ENCODE peak calls at places on chromosome 17, in nine cellular contexts. One of them, this sample, is unnamed.

GRCh38 chr17:20914658-20915057 is 128.2 kb downstream of the USP22 start:
- DNase-seq in osteoblast: no peak
- DNase-seq in body of pancreas: no peak
- DNase-seq in GM23248: no peak
- DNase-seq in mesendoderm: no peak
- DNase-seq in lower leg skin: no peak
- DNase-seq in fibroblast of mammary gland: no peak
- DNase-seq in Panc1: no peak
- DNase-seq in sigmoid colon: no peak
- DNase-seq in this sample: no peak

GRCh38 chr17:15957206-15957605 is 12.3 kb downstream of the ADORA2B start:
- DNase-seq in osteoblast: no peak
- DNase-seq in GM23248: no peak
- DNase-seq in fibroblast of mammary gland: no peak
- DNase-seq in sigmoid colon: peak; percentile 10
- DNase-seq in mesendoderm: no peak
- DNase-seq in Panc1: no peak
- DNase-seq in lower leg skin: no peak
- DNase-seq in body of pancreas: no peak
- DNase-seq in this sample: no peak

GRCh38 chr17:3535253-3535995 is 22.2 kb downstream of the TRPV3 start:
- DNase-seq in sigmoid colon: no peak
- DNase-seq in osteoblast: peak; percentile 99
- DNase-seq in Panc1: peak; percentile 12
- DNase-seq in lower leg skin: peak; percentile 90
- DNase-seq in mesendoderm: peak; percentile 92
- DNase-seq in GM23248: peak; percentile 90
- DNase-seq in body of pancreas: peak; percentile 66
- DNase-seq in fibroblast of mammary gland: peak; percentile 78
- DNase-seq in this sample: peak; percentile 50

GRCh38 chr17:67619555-67619954 is 98.2 kb upstream of the NOL11 start:
- DNase-seq in fibroblast of mammary gland: no peak
- DNase-seq in osteoblast: no peak
- DNase-seq in Panc1: no peak
- DNase-seq in lower leg skin: no peak
- DNase-seq in mesendoderm: no peak
- DNase-seq in body of pancreas: no peak
- DNase-seq in GM23248: no peak
- DNase-seq in sigmoid colon: no peak
- DNase-seq in this sample: no peak

GRCh38 chr17:49898547-49899490 is 51.0 kb upstream of the TAC4 start:
- DNase-seq in GM23248: peak; percentile 41
- DNase-seq in mesendoderm: peak; percentile 88
- DNase-seq in Panc1: no peak
- DNase-seq in osteoblast: no peak
- DNase-seq in lower leg skin: no peak
- DNase-seq in sigmoid colon: no peak
- DNase-seq in body of pancreas: no peak
- DNase-seq in fibroblast of mammary gland: peak; percentile 13
- DNase-seq in this sample: no peak

GRCh38 chr17:32126746-32127145 is 15.6 kb upstream of the RHOT1 start:
- DNase-seq in body of pancreas: no peak
- DNase-seq in sigmoid colon: no peak
- DNase-seq in osteoblast: no peak
- DNase-seq in Panc1: no peak
- DNase-seq in GM23248: no peak
- DNase-seq in mesendoderm: no peak
- DNase-seq in fibroblast of mammary gland: no peak
- DNase-seq in lower leg skin: peak; percentile 77
- DNase-seq in this sample: no peak

GRCh38 chr17:6098050-6098449 is 27.9 kb downstream of the WSCD1 start:
- DNase-seq in sigmoid colon: peak; percentile 27
- DNase-seq in osteoblast: no peak
- DNase-seq in fibroblast of mammary gland: no peak
- DNase-seq in lower leg skin: no peak
- DNase-seq in Panc1: no peak
- DNase-seq in GM23248: no peak
- DNase-seq in body of pancreas: no peak
- DNase-seq in mesendoderm: no peak
- DNase-seq in this sample: no peak

GRCh38 chr17:49890077-49890821 is 42.4 kb upstream of the TAC4 start:
- DNase-seq in body of pancreas: no peak
- DNase-seq in lower leg skin: no peak
- DNase-seq in GM23248: no peak
- DNase-seq in Panc1: no peak
- DNase-seq in mesendoderm: peak; percentile 47
- DNase-seq in sigmoid colon: no peak
- DNase-seq in osteoblast: peak; percentile 96
- DNase-seq in fibroblast of mammary gland: peak; percentile 47
- DNase-seq in this sample: no peak

GRCh38 chr17:59828478-59828760 is 64.3 kb downstream of the TUBD1 start:
- DNase-seq in lower leg skin: no peak
- DNase-seq in body of pancreas: no peak
- DNase-seq in Panc1: no peak
- DNase-seq in sigmoid colon: no peak
- DNase-seq in GM23248: no peak
- DNase-seq in osteoblast: no peak
- DNase-seq in mesendoderm: no peak
- DNase-seq in fibroblast of mammary gland: no peak
- DNase-seq in this sample: no peak

GRCh38 chr17:76234354-76234679 is 6.0 kb downstream of the RNF157 start:
- DNase-seq in fibroblast of mammary gland: peak; percentile 41
- DNase-seq in Panc1: no peak
- DNase-seq in sigmoid colon: no peak
- DNase-seq in GM23248: no peak
- DNase-seq in mesendoderm: no peak
- DNase-seq in body of pancreas: no peak
- DNase-seq in osteoblast: no peak
- DNase-seq in lower leg skin: no peak
- DNase-seq in this sample: no peak

GRCh38 chr17:43530303-43531081 is 15.6 kb downstream of the ETV4 start:
- DNase-seq in osteoblast: peak; percentile 81
- DNase-seq in Panc1: no peak
- DNase-seq in lower leg skin: peak; percentile 90
- DNase-seq in sigmoid colon: peak; percentile 81
- DNase-seq in GM23248: peak; percentile 49
- DNase-seq in body of pancreas: peak; percentile 89
- DNase-seq in fibroblast of mammary gland: peak; percentile 89
- DNase-seq in mesendoderm: peak; percentile 100
- DNase-seq in this sample: peak; percentile 41

GRCh38 chr17:21113106-21113690 is 13.6 kb upstream of the DHRS7B start:
- DNase-seq in mesendoderm: no peak
- DNase-seq in lower leg skin: no peak
- DNase-seq in Panc1: no peak
- DNase-seq in sigmoid colon: no peak
- DNase-seq in GM23248: no peak
- DNase-seq in body of pancreas: no peak
- DNase-seq in fibroblast of mammary gland: no peak
- DNase-seq in osteoblast: no peak
- DNase-seq in this sample: no peak

GRCh38 chr17:74567397-74567796 is at the start of gene CD300H:
- DNase-seq in lower leg skin: no peak
- DNase-seq in sigmoid colon: no peak
- DNase-seq in body of pancreas: no peak
- DNase-seq in fibroblast of mammary gland: no peak
- DNase-seq in mesendoderm: no peak
- DNase-seq in GM23248: no peak
- DNase-seq in osteoblast: no peak
- DNase-seq in Panc1: no peak
- DNase-seq in this sample: no peak

GRCh38 chr17:39152134-39152884 is 872 bp upstream of the PLXDC1 start:
- DNase-seq in GM23248: no peak
- DNase-seq in body of pancreas: no peak
- DNase-seq in Panc1: no peak
- DNase-seq in sigmoid colon: peak; percentile 76
- DNase-seq in osteoblast: peak; percentile 43
- DNase-seq in fibroblast of mammary gland: no peak
- DNase-seq in mesendoderm: no peak
- DNase-seq in lower leg skin: peak; percentile 88
- DNase-seq in this sample: no peak

GRCh38 chr17:10041916-10042588 is 137.0 kb upstream of the RCVRN start:
- DNase-seq in GM23248: peak; percentile 71
- DNase-seq in lower leg skin: no peak
- DNase-seq in mesendoderm: no peak
- DNase-seq in sigmoid colon: no peak
- DNase-seq in osteoblast: no peak
- DNase-seq in Panc1: no peak
- DNase-seq in fibroblast of mammary gland: peak; percentile 44
- DNase-seq in body of pancreas: no peak
- DNase-seq in this sample: no peak

GRCh38 chr17:80348551-80349436 is 66.2 kb upstream of the ENDOV start:
- DNase-seq in Panc1: no peak
- DNase-seq in lower leg skin: no peak
- DNase-seq in fibroblast of mammary gland: peak; percentile 28
- DNase-seq in GM23248: no peak
- DNase-seq in mesendoderm: peak; percentile 33
- DNase-seq in sigmoid colon: no peak
- DNase-seq in body of pancreas: no peak
- DNase-seq in osteoblast: no peak
- DNase-seq in this sample: no peak

GRCh38 chr17:72852267-72852945 is 240.1 kb downstream of the SLC39A11 start:
- DNase-seq in Panc1: no peak
- DNase-seq in fibroblast of mammary gland: peak; percentile 21
- DNase-seq in body of pancreas: no peak
- DNase-seq in mesendoderm: peak; percentile 25
- DNase-seq in osteoblast: no peak
- DNase-seq in GM23248: no peak
- DNase-seq in sigmoid colon: no peak
- DNase-seq in lower leg skin: no peak
- DNase-seq in this sample: no peak

GRCh38 chr17:37293770-37294169 is 82.0 kb upstream of the C17orf78 start:
- DNase-seq in Panc1: no peak
- DNase-seq in mesendoderm: no peak
- DNase-seq in fibroblast of mammary gland: no peak
- DNase-seq in body of pancreas: no peak
- DNase-seq in GM23248: no peak
- DNase-seq in sigmoid colon: no peak
- DNase-seq in lower leg skin: no peak
- DNase-seq in osteoblast: no peak
- DNase-seq in this sample: no peak

GRCh38 chr17:15278381-15278780 is 13.3 kb upstream of the PMP22 start:
- DNase-seq in Panc1: no peak
- DNase-seq in fibroblast of mammary gland: no peak
- DNase-seq in osteoblast: no peak
- DNase-seq in body of pancreas: no peak
- DNase-seq in mesendoderm: peak; percentile 32
- DNase-seq in sigmoid colon: no peak
- DNase-seq in GM23248: no peak
- DNase-seq in lower leg skin: no peak
- DNase-seq in this sample: no peak

DNA sequence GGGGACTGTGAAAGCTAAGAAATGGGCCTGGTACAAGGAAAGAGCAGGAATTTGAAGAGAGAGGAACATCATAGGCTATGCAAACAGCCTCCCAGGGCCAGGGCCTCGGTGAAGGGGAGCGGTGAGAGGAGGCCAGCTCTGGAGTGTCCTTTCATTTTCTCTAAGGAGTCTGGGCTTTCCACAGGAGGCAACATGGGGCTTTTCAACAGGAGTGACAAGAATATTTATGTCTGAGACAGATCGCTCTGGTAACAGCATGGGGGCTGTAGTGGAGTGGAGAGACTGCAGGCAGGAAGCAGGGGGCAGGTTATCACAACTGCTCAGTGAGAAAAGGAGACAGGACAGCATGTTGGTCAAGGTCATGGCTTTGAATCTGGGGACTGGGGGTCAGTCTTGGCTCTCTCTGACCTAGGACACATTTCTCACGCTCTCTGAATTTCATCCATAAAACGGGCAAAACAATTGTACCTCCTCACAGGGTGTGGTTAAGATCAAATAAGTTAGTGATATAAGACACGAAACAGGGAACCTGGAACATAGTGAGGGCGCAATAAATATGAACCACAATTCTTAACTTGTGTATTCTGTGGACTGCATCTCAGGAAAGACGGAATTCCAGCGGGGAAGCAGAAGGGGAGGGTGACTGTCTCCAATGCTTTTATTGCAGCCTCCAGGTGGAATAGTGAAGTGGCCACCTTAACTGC is 49.9 kb downstream of the TOM1L2 start:
- DNase-seq in mesendoderm: peak; percentile 72
- DNase-seq in osteoblast: no peak
- DNase-seq in lower leg skin: peak; percentile 54
- DNase-seq in Panc1: no peak
- DNase-seq in fibroblast of mammary gland: no peak
- DNase-seq in sigmoid colon: no peak
- DNase-seq in body of pancreas: no peak
- DNase-seq in GM23248: no peak
- DNase-seq in this sample: no peak
- H3K4me3 ChIP-seq in mesendoderm: no peak overlapping the region
- H3K4me3 ChIP-seq in osteoblast: no peak overlapping the region
- H3K4me3 ChIP-seq in lower leg skin: no peak overlapping the region
- H3K4me3 ChIP-seq in Panc1: no peak overlapping the region
- H3K4me3 ChIP-seq in fibroblast of mammary gland: no peak overlapping the region
- H3K4me3 ChIP-seq in sigmoid colon: no peak overlapping the region
- H3K4me3 ChIP-seq in body of pancreas: no peak overlapping the region
- H3K4me3 ChIP-seq in GM23248: no peak overlapping the region
- H3K4me3 ChIP-seq in this sample: no peak overlapping the region

GRCh38 chr17:65593092-65593869 is 31.8 kb upstream of the AXIN2 start:
- DNase-seq in fibroblast of mammary gland: no peak
- DNase-seq in mesendoderm: peak; percentile 55
- DNase-seq in sigmoid colon: no peak
- DNase-seq in osteoblast: no peak
- DNase-seq in GM23248: no peak
- DNase-seq in lower leg skin: no peak
- DNase-seq in body of pancreas: no peak
- DNase-seq in Panc1: no peak
- DNase-seq in this sample: no peak
- H3K4me3 ChIP-seq in fibroblast of mammary gland: no peak overlapping the region
- H3K4me3 ChIP-seq in mesendoderm: no peak overlapping the region
- H3K4me3 ChIP-seq in sigmoid colon: no peak overlapping the region
- H3K4me3 ChIP-seq in osteoblast: peak overlapping the region; percentile 51
- H3K4me3 ChIP-seq in GM23248: peak overlapping the region; percentile 61
- H3K4me3 ChIP-seq in lower leg skin: no peak overlapping the region
- H3K4me3 ChIP-seq in body of pancreas: no peak overlapping the region
- H3K4me3 ChIP-seq in Panc1: no peak overlapping the region
- H3K4me3 ChIP-seq in this sample: no peak overlapping the region

DNA sequence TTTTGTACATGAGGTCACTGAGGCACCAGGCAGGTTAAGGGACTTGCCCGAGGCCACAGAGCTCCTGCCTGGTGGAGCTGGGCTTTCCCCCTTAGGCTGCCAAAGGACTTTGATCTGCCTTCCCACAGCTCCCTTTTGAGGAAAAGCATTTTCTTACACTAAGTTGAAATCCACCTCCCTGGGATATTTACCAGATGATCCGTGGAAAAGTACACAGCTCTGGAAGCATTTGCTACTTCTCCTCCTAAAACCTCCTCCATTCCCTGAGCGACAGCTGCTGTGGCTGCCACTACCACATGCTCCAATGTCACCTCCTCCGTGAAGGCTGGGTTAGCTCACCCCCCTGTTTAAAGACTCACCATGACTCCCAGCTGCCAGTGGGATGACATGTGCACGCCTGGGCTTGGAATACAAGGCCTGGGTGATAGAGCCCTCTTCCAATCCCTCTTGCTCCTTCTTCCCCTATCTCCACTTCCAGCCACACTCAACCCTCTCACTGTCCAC is 1.2 kb upstream of the MPRIP start:
- DNase-seq in osteoblast: peak; percentile 98
- DNase-seq in lower leg skin: peak; percentile 84
- DNase-seq in body of pancreas: peak; percentile 78
- DNase-seq in Panc1: no peak
- DNase-seq in mesendoderm: peak; percentile 67
- DNase-seq in fibroblast of mammary gland: peak; percentile 57
- DNase-seq in GM23248: peak; percentile 88
- DNase-seq in sigmoid colon: no peak
- DNase-seq in this sample: no peak
- H3K4me3 ChIP-seq in osteoblast: no peak overlapping the region
- H3K4me3 ChIP-seq in lower leg skin: no peak overlapping the region
- H3K4me3 ChIP-seq in body of pancreas: no peak overlapping the region
- H3K4me3 ChIP-seq in Panc1: peak overlapping the region; percentile 47
- H3K4me3 ChIP-seq in mesendoderm: no peak overlapping the region
- H3K4me3 ChIP-seq in fibroblast of mammary gland: peak overlapping the region; percentile 67
- H3K4me3 ChIP-seq in GM23248: peak overlapping the region; percentile 78
- H3K4me3 ChIP-seq in sigmoid colon: no peak overlapping the region
- H3K4me3 ChIP-seq in this sample: no peak overlapping the region

GRCh38 chr17:78818152-78818846 is 22.3 kb downstream of the USP36 start:
- DNase-seq in Panc1: no peak
- DNase-seq in mesendoderm: no peak
- DNase-seq in lower leg skin: no peak
- DNase-seq in GM23248: no peak
- DNase-seq in osteoblast: no peak
- DNase-seq in sigmoid colon: no peak
- DNase-seq in fibroblast of mammary gland: no peak
- DNase-seq in body of pancreas: no peak
- DNase-seq in this sample: no peak
- H3K4me3 ChIP-seq in Panc1: no peak overlapping the region
- H3K4me3 ChIP-seq in mesendoderm: no peak overlapping the region
- H3K4me3 ChIP-seq in lower leg skin: no peak overlapping the region
- H3K4me3 ChIP-seq in GM23248: no peak overlapping the region
- H3K4me3 ChIP-seq in osteoblast: no peak overlapping the region
- H3K4me3 ChIP-seq in sigmoid colon: no peak overlapping the region
- H3K4me3 ChIP-seq in fibroblast of mammary gland: no peak overlapping the region
- H3K4me3 ChIP-seq in body of pancreas: no peak overlapping the region
- H3K4me3 ChIP-seq in this sample: no peak overlapping the region

This sample was measured in stomach.